ENCODE peak calls at places on chromosomes 16 and 17, in four cellular contexts. J, U, L and Y are unnamed samples. For H3K9me2, the result is how much of the 10 kb centered on the place peaks cover.

GRCh38 chr16:63617990-63618763 is 1503.7 kb downstream of the CDH11 start:
- DNase-seq in U (no peak), J (no peak), L (peak), Y (no peak)

GRCh38 chr16:81214745-81215166 is 23.7 kb upstream of the BCO1 start:
- DNase-seq in J (peak), U (no peak), L (peak), Y (no peak)

GRCh38 chr16:24700549-24701392 is 28.7 kb upstream of the TNRC6A start:
- DNase-seq in J (peak), U (peak), L (peak), Y (no peak)

GRCh38 chr17:80254396-80255241 is 6.0 kb upstream of the RNF213 start:
- DNase-seq in J (peak), L (no peak), U (peak), Y (peak)

GRCh38 chr16:59181821-59182420 is 447.8 kb upstream of the GOT2 start:
- DNase-seq in U (no peak), L (no peak), J (no peak), Y (no peak)

GRCh38 chr17:43916385-43916784 is 9.0 kb upstream of the MPP2 start:
- DNase-seq in U (no peak), J (no peak), L (no peak), Y (no peak)

GRCh38 chr17:4806770-4807533 is at the start of gene PLD2:
- DNase-seq in J (peak), U (peak), L (peak), Y (peak)

GRCh38 chr17:82429824-82430223 is 11.4 kb upstream of the OGFOD3 start:
- DNase-seq in U (no peak), L (no peak), J (no peak), Y (no peak)

GRCh38 chr16:87416826-87417471 is 24.8 kb downstream of the MAP1LC3B start:
- DNase-seq in L (no peak), U (peak), J (peak), Y (peak)

GRCh38 chr16:88691129-88691813 is 5.0 kb upstream of the SNAI3 start:
- DNase-seq in U (no peak), L (no peak), J (no peak), Y (no peak)
- H3K9me2 ChIP-seq in U (under half), L (under half), J (under half), Y (under half)

GRCh38 chr17:40782450-40782849 is at the start of gene KRT27:
- DNase-seq in L (no peak), U (no peak), J (no peak), Y (no peak)
- H2AFZ ChIP-seq in L (peak), U (no peak), J (no peak), Y (no peak)

GRCh38 chr17:6546069-6546718 is 10.2 kb downstream of the PITPNM3 start:
- DNase-seq in L (no peak), J (peak), U (no peak), Y (no peak)
- H3K9me2 ChIP-seq in L (under half), J (under half), U (under half), Y (under half)

GRCh38 chr17:1765576-1765975 is 3.7 kb downstream of the SERPINF1 start:
- DNase-seq in U (no peak), L (no peak), J (no peak), Y (no peak)

GRCh38 chr17:1764274-1764673 is 2.4 kb downstream of the SERPINF1 start:
- DNase-seq in U (no peak), J (peak), L (no peak), Y (no peak)

GRCh38 chr17:1762906-1763829 is 1.3 kb downstream of the SERPINF1 start:
- DNase-seq in U (peak), L (peak), J (peak), Y (no peak)

GRCh38 chr17:1767358-1767757 is 5.5 kb downstream of the SERPINF1 start:
- DNase-seq in U (no peak), J (no peak), L (no peak), Y (no peak)

DNA sequence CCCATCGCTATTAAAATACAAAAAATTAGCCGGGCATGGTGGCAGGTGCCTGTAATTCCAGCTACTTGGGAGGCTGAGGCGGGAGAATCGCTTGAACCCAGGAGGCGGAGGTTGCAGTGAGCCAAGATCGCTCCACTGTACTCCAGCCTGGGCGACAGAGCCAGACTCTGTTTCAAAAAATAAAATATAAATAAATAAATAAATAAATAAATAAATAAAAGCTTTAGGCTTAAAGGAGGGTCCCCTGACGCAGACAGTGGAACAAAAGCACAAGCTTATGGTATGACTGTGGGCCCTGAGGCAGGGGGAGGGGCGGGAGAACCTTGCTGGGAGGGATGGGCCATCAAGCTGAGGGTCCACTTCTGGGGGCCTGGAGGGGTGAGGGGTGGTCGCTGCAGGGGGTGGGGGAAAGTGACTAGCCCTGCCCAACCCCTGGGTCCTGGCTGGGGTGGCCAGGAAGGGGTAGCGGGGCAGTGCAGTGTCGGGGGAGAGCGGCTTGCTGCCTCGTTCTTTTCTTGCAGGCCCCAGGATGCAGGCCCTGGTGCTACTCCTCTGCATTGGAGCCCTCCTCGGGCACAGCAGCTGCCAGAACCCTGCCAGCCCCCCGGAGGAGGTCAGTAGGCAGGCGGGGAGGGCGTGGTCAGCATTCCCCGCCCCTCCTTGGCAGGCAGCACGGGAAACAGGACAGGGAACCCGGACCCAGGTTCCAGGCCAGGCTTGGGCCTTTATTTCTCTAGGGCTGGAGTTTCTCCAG is 4.7 kb downstream of the SERPINF1 start:
- DNase-seq in J (no peak), U (peak), L (no peak), Y (no peak)
- H2AFZ ChIP-seq in J (no peak), U (no peak), L (no peak), Y (no peak)

DNA sequence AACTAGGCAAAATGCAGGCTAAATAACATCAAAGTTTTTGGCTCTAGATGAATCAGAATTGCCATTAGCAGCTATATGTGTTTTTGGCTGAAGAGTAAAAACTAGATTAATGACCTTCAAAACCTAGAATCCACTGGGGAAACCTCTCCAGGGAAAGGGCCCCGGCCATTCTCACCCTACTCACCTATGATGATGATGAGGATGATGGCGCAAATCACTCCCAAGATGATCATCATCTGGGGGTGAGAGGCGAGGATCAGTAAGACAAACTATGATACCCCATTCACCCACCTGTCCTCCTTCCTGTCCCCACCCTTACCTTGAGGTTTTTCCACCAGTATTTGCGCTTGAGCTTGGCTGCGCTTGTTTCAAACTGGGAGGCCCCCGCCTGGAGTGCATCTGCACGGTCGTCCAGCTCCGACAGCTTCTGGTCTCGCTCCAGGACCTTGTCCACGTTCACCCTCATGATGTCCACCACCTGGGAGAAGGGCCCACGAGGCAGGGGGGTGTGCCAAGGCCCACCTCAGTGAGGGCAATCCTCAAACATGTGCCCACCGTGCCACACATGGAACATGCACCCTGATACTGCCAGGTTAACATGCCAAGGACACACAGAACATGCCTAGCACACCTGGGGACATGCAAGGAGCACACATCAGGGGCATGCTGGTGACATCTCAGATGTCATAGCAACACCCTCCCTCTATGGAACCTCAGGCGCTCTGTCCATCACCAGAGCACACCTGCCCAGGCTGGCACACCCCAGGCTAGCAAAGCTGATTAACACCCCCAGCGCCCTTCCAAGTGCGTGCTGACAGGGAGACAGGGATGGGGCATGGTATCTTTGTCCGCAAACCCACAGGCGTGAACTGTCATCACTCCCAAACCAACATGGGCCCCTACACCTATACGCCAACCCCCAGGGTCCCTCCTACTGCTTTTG is 1.2 kb downstream of the VAMP2 start:
- DNase-seq in J (no peak), L (no peak), U (no peak), Y (no peak)
- H3K9me2 ChIP-seq in J (under half), L (under half), U (under half), Y (under half)

GRCh38 chr17:78101542-78101941 is 27.0 kb downstream of the TMC6 start:
- DNase-seq in L (no peak), U (no peak), J (no peak), Y (no peak)
- H2AFZ ChIP-seq in L (no peak), U (no peak), J (no peak), Y (no peak)